ENCODE peak calls at places on chromosomes 12 and 14, in six cellular contexts. V is K562, A is HepG2, R is GM12878, M is GM12892, X is H1. P is an unnamed sample.
A peak's percentile ranks its signal among the peaks of the same experiment; 100 is the strongest.

GRCh38 chr12:11730299-11731041 is 81.0 kb downstream of the ETV6 start:
- DNase-seq in V (no peak), A (no peak), R (peak; percentile 85), M (no peak), X (no peak), P (no peak)

GRCh38 chr12:63940295-63940997 is 95.9 kb downstream of the SRGAP1 start:
- DNase-seq in V (no peak), A (no peak), R (no peak), M (no peak), X (no peak), P (no peak)

GRCh38 chr14:99436247-99437180 is 44.1 kb downstream of the SETD3 start:
- DNase-seq in V (no peak), A (no peak), R (no peak), M (no peak), X (peak; percentile 19), P (no peak)

GRCh38 chr12:55060470-55060869 is 40.7 kb downstream of the NEUROD4 start:
- DNase-seq in V (peak; percentile 57), A (no peak), R (peak; percentile 61), M (peak; percentile 28), X (no peak), P (peak; percentile 29)

GRCh38 chr12:23028158-23028802 is 403.3 kb downstream of the ETNK1 start:
- DNase-seq in V (no peak), A (no peak), R (no peak), M (no peak), X (no peak), P (no peak)

GRCh38 chr12:83826112-83826511 is 1086.5 kb downstream of the SLC6A15 start:
- DNase-seq in V (peak; percentile 6), A (no peak), R (no peak), M (no peak), X (peak; percentile 87), P (no peak)

GRCh38 chr12:2804390-2805145 is 7.9 kb upstream of the ITFG2 start:
- DNase-seq in V (no peak), A (no peak), R (no peak), M (no peak), X (no peak), P (no peak)

GRCh38 chr12:106251636-106252035 is 3.8 kb upstream of the CKAP4 start:
- DNase-seq in V (no peak), A (no peak), R (no peak), M (no peak), X (peak; percentile 39), P (no peak)

GRCh38 chr14:90846511-90846910 is 30.3 kb upstream of the TTC7B start:
- DNase-seq in V (no peak), A (no peak), R (no peak), M (no peak), X (no peak), P (no peak)

GRCh38 chr12:122021822-122022392 is at the start of gene BCL7A:
- DNase-seq in V (peak; percentile 77), A (peak; percentile 15), R (no peak), M (no peak), X (peak; percentile 68), P (no peak)

GRCh38 chr12:87008785-87009184 is 752.6 kb upstream of the MGAT4C start:
- DNase-seq in V (no peak), A (peak; percentile 1), R (no peak), M (no peak), X (no peak), P (no peak)

GRCh38 chr14:37122288-37122687 is 50.1 kb downstream of the SLC25A21 start:
- DNase-seq in V (peak; percentile 7), A (peak; percentile 75), R (no peak), M (no peak), X (no peak), P (no peak)

GRCh38 chr14:77376380-77376770 is 519 bp downstream of the TMED8 start:
- DNase-seq in V (peak; percentile 12), A (no peak), R (no peak), M (no peak), X (peak; percentile 64), P (no peak)

GRCh38 chr14:96623676-96624484 is 121.7 kb downstream of the PAPOLA start:
- DNase-seq in V (no peak), A (no peak), R (no peak), M (no peak), X (no peak), P (no peak)

GRCh38 chr14:45811155-45811554 is 558.2 kb upstream of the MIS18BP1 start:
- DNase-seq in V (no peak), A (no peak), R (no peak), M (no peak), X (no peak), P (no peak)

GRCh38 chr12:11510671-11511070 is 115.3 kb upstream of the PRB2 start:
- DNase-seq in V (no peak), A (no peak), R (no peak), M (no peak), X (no peak), P (no peak)

GRCh38 chr12:68775121-68775520 is 29.1 kb downstream of the SLC35E3 start:
- DNase-seq in V (no peak), A (no peak), R (no peak), M (no peak), X (no peak), P (no peak)

GRCh38 chr14:55874785-55875184 is 243.4 kb upstream of the PELI2 start:
- DNase-seq in V (no peak), A (no peak), R (no peak), M (no peak), X (no peak), P (no peak)

GRCh38 chr12:119528241-119528640 is 65.3 kb upstream of the TMEM233 start:
- DNase-seq in V (peak; percentile 10), A (no peak), R (no peak), M (no peak), X (no peak), P (no peak)

GRCh38 chr12:10540776-10541205 is 35.1 kb downstream of the EIF2S3B start:
- DNase-seq in V (no peak), A (no peak), R (peak; percentile 79), M (no peak), X (no peak), P (no peak)

GRCh38 chr14:49769171-49769570 is 1.2 kb downstream of the KLHDC2 start:
- DNase-seq in V (peak; percentile 31), A (peak; percentile 53), R (no peak), M (no peak), X (no peak), P (no peak)

GRCh38 chr14:49766839-49767238 is 1.1 kb upstream of the KLHDC2 start:
- DNase-seq in V (no peak), A (no peak), R (no peak), M (no peak), X (no peak), P (no peak)

GRCh38 chr14:49768301-49769121 is 558 bp downstream of the KLHDC2 start:
- DNase-seq in V (peak; percentile 74), A (peak; percentile 70), R (no peak), M (peak; percentile 30), X (peak; percentile 63), P (peak; percentile 30)

GRCh38 chr14:49769581-49770211 is 1.7 kb downstream of the KLHDC2 start:
- DNase-seq in V (peak; percentile 16), A (no peak), R (no peak), M (no peak), X (no peak), P (no peak)

DNA sequence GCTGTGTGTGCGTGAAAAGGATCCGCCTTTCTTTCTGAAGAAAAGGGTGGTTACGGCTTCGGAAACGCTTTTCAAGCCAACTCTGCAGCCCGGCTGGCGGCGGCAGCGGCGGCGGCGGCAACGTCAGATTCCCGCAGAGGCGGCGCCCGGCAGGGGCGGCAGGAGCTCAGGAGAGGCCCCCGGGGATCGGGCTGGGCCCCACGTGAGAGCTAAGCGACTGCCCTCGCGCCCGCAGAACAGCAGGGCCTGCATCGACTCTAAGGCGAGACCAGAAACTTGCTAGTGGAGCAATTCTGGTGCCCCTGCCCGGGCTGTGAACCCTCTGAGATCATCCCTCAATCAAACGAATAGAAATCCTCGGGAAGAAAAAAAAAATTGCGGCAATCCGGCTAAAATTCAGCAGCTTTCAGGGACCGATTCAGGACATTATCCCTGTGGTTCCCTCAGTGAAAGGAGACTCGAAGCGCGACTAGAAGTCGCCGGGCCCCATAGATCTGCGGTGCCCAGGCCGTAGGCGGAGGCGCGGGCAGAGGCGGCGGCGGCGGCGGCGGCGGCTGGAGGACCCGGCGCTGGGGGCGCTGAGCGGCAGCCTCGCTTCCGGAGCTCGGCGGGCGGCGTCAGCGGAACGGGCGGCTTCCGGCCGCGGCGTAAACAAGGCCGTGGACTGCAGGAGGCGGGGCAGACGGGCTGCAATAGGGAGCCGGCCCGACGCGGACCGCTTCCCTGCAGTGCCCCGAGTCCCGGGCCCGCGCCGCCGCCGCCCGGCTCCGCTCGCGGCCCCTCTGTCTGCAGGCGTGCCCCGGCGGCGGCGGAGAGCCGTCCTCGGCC is at the start of gene KLHDC2:
- DNase-seq in V (peak; percentile 88), A (peak; percentile 73), R (no peak), M (peak; percentile 70), X (peak; percentile 86), P (peak; percentile 77)
- TF ChIP-seq POLR2A in V (peak; percentile 54), A (peak; percentile 77), R (peak; percentile 81), M (peak; percentile 80), X (peak; percentile 82), P (peak; percentile 56)

GRCh38 chr12:56838602-56839488 is 75.7 kb downstream of the HSD17B6 start:
- DNase-seq in V (no peak), A (no peak), R (no peak), M (no peak), X (no peak), P (no peak)
- TF ChIP-seq TAF1 in V (no peak), A (no peak), R (no peak), M (no peak), X (no peak), P (no peak)

GRCh38 chr14:28765907-28766504 is 581 bp upstream of the FOXG1 start:
- DNase-seq in V (peak; percentile 61), A (no peak), R (no peak), M (no peak), X (peak; percentile 74), P (no peak)
- TF ChIP-seq POLR2AphosphoS5 in V (no peak), A (no peak), R (no peak), M (no peak), X (no peak), P (no peak)

GRCh38 chr14:58428011-58428807 is 690 bp downstream of the KIAA0586 start:
- DNase-seq in V (peak; percentile 64), A (peak; percentile 56), R (no peak), M (no peak), X (no peak), P (no peak)

GRCh38 chr14:58426819-58427288 is 477 bp downstream of the TIMM9 start:
- DNase-seq in V (peak; percentile 77), A (peak; percentile 56), R (no peak), M (peak; percentile 30), X (peak; percentile 78), P (no peak)

GRCh38 chr14:58430156-58430555 is 2.6 kb downstream of the KIAA0586 start:
- DNase-seq in V (peak; percentile 30), A (no peak), R (no peak), M (no peak), X (no peak), P (no peak)

DNA sequence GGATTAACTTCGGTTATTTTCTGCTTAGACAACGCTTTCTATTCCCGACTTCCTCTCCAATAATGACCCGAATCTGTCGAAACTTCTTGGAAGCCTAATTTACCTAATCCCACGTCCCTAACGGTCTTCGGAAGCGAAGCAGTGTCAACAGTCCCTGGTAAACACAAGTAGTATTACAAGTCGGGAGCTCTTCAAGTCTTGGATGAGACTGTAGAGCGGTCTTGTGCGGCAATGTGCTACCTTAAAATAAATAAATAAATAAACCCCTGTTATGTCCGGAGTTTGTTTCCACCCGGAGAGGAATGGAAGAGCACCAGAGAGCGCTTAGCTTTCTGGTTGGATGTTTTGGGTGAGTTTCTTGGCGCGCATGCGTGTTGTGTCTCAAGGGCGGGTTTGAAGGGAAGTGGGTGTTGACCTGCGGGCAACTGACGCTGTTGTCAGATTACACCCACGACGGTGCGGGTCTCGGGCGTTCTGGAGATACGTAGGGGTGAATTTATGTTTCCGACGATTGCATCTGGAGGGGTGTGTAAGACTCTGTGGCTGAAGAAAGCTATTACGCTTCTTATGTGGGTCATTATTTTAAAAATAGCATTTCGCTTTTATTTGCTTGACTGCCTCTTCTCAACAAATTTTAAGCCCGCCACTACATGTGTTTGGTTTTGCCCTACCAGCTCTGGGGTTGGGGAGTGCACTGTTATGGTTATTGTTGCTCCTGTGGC is at the start of the genes KIAA0586 and TIMM9:
- DNase-seq in V (peak; percentile 97), A (peak; percentile 97), R (peak; percentile 95), M (peak; percentile 63), X (peak; percentile 90), P (peak; percentile 65)
- TF ChIP-seq POLR2A in V (peak; percentile 77), A (peak; percentile 92), R (peak; percentile 70), M (peak; percentile 74), X (peak; percentile 21), P (peak; percentile 86)